ENCODE peak calls at places on chromosomes 7 and 10, in six cellular contexts. One of them, this sample, is unnamed. For H3K4me1, the result is how much of the 10 kb centered on the place peaks cover.

GRCh38 chr10:127535802-127536515 is 13.2 kb upstream of the NPS start:
- DNase-seq in A549: no peak
- DNase-seq in CD8-positive, alpha-beta memory T cell: no peak
- DNase-seq in upper lobe of right lung: no peak
- DNase-seq in neuronal stem cell: no peak
- DNase-seq in heart right ventricle: no peak
- DNase-seq in this sample: no peak

GRCh38 chr10:73263948-73264347 is 11.5 kb upstream of the MRPS16 start:
- DNase-seq in A549: peak
- DNase-seq in CD8-positive, alpha-beta memory T cell: no peak
- DNase-seq in upper lobe of right lung: no peak
- DNase-seq in neuronal stem cell: no peak
- DNase-seq in heart right ventricle: no peak
- DNase-seq in this sample: no peak

GRCh38 chr10:103692421-103693069 is 162.8 kb downstream of the SH3PXD2A start:
- DNase-seq in A549: no peak
- DNase-seq in CD8-positive, alpha-beta memory T cell: no peak
- DNase-seq in upper lobe of right lung: no peak
- DNase-seq in neuronal stem cell: no peak
- DNase-seq in heart right ventricle: no peak
- DNase-seq in this sample: no peak

GRCh38 chr10:115093286-115093775 is at the start of gene ATRNL1:
- DNase-seq in A549: peak
- DNase-seq in CD8-positive, alpha-beta memory T cell: no peak
- DNase-seq in upper lobe of right lung: peak
- DNase-seq in neuronal stem cell: peak
- DNase-seq in heart right ventricle: peak
- DNase-seq in this sample: peak

GRCh38 chr7:21587139-21587773 is 44.4 kb downstream of the DNAH11 start:
- DNase-seq in A549: no peak
- DNase-seq in CD8-positive, alpha-beta memory T cell: no peak
- DNase-seq in upper lobe of right lung: no peak
- DNase-seq in neuronal stem cell: no peak
- DNase-seq in heart right ventricle: no peak
- DNase-seq in this sample: no peak

GRCh38 chr7:128830231-128831177 is at the start of gene FLNC:
- DNase-seq in A549: no peak
- DNase-seq in CD8-positive, alpha-beta memory T cell: peak
- DNase-seq in upper lobe of right lung: peak
- DNase-seq in neuronal stem cell: no peak
- DNase-seq in heart right ventricle: peak
- DNase-seq in this sample: peak

GRCh38 chr10:4546931-4547330 is 279.1 kb upstream of the AKR1E2 start:
- DNase-seq in A549: no peak
- DNase-seq in CD8-positive, alpha-beta memory T cell: no peak
- DNase-seq in upper lobe of right lung: no peak
- DNase-seq in neuronal stem cell: no peak
- DNase-seq in heart right ventricle: no peak
- DNase-seq in this sample: no peak

GRCh38 chr7:46291601-46292150 is 370.6 kb upstream of the IGFBP3 start:
- DNase-seq in A549: no peak
- DNase-seq in CD8-positive, alpha-beta memory T cell: no peak
- DNase-seq in upper lobe of right lung: no peak
- DNase-seq in neuronal stem cell: no peak
- DNase-seq in heart right ventricle: no peak
- DNase-seq in this sample: peak

GRCh38 chr7:81161459-81162075 is 242.7 kb upstream of the SEMA3C start:
- DNase-seq in A549: peak
- DNase-seq in CD8-positive, alpha-beta memory T cell: no peak
- DNase-seq in upper lobe of right lung: no peak
- DNase-seq in neuronal stem cell: no peak
- DNase-seq in heart right ventricle: no peak
- DNase-seq in this sample: peak

GRCh38 chr10:66180651-66181318 is 745.1 kb upstream of the LRRTM3 start:
- DNase-seq in A549: peak
- DNase-seq in CD8-positive, alpha-beta memory T cell: peak
- DNase-seq in upper lobe of right lung: no peak
- DNase-seq in neuronal stem cell: peak
- DNase-seq in heart right ventricle: peak
- DNase-seq in this sample: peak

DNA sequence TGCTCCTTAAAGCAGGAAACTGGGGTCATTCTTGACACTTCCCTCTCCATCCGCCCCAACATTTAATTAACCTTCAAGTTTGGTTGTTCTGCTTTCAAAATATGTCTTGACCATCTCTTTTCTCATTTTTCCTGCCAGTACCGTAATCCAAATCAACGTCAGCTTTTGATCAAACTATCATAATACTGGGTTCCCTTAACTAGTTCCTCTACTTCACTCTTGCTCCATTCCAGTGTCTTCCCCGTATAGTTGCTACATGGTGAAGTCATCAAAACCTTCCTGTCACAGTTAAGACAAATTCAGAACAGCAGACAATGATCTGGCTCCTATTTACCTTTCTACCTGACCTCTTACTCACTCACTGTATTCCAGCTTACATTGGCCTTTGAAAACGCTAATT is 6.6 kb upstream of the KLF14 start:
- DNase-seq in A549: no peak
- DNase-seq in CD8-positive, alpha-beta memory T cell: no peak
- DNase-seq in upper lobe of right lung: no peak
- DNase-seq in neuronal stem cell: no peak
- DNase-seq in heart right ventricle: no peak
- DNase-seq in this sample: no peak
- H3K27ac ChIP-seq in A549: no peak
- H3K27ac ChIP-seq in CD8-positive, alpha-beta memory T cell: no peak
- H3K27ac ChIP-seq in upper lobe of right lung: no peak
- H3K27ac ChIP-seq in neuronal stem cell: no peak
- H3K27ac ChIP-seq in heart right ventricle: no peak
- H3K27ac ChIP-seq in this sample: no peak

DNA sequence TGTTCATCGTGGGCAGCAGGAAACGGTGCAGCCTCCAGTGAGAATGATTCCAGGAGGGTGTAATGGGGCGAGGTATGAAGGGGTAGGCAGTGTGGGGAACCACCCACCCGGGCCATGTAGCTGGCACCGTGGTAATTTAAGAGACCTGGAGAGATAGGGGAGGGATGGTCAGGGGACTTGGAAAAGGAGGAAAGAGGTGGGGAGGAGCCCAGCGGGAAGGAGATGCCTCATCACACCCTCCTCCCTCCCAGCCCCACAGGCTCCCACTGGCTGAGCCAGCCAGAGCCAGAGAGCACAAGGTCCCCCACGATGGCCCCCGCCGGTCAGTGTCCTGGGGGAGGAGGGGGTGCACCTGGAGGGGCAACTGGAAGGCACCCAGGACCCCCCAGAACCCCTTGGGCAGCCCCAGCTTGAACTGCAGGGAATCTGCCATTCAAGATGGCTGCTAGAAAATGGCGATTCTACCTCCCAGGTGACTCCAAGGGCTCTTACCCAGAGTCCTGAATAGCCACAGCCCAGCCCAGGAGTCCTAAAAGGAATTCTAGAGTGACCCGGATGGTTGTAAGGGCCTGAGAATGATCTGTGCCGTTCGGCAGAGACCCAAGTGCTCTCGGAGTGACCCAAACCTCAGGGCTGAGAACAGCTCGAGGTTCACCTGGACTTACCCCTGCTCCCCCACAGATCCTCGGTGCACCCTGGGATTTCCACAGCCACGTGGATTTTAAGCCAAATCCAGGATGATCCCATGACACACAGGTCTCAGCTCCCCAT is 28.8 kb downstream of the CALML3 start:
- DNase-seq in A549: no peak
- DNase-seq in CD8-positive, alpha-beta memory T cell: no peak
- DNase-seq in upper lobe of right lung: peak
- DNase-seq in neuronal stem cell: no peak
- DNase-seq in heart right ventricle: no peak
- DNase-seq in this sample: peak
- H3K4me1 ChIP-seq in A549: under half
- H3K4me1 ChIP-seq in CD8-positive, alpha-beta memory T cell: under half
- H3K4me1 ChIP-seq in upper lobe of right lung: under half
- H3K4me1 ChIP-seq in neuronal stem cell: under half
- H3K4me1 ChIP-seq in heart right ventricle: under half
- H3K4me1 ChIP-seq in this sample: under half

DNA sequence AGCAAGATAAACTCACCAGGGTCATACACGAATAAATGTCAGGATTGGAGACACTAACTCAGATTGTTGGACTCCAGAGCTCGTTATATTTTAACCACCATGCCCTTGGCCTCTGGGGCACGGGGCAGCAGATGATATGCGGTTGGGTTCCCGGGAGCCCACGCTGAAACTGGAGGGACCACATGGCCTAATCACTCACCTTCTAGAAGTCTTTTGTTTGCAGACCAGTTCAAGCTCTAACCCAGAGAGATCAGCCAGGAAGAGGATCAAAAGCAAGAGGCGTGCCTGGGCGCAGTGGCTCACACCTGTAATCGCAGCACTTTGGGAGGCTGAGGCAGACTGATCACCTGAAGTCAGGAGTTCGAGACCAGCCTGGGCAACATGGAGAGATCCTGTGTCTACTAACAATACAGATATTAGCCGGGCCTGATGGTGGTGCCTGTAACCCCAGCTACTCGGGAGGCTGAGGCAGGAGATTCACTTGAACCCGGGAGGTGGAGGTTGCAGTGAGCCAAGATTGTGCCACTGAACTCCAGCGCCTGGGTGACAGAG is 42.6 kb upstream of the ECHDC3 start:
- DNase-seq in A549: no peak
- DNase-seq in CD8-positive, alpha-beta memory T cell: no peak
- DNase-seq in upper lobe of right lung: no peak
- DNase-seq in neuronal stem cell: no peak
- DNase-seq in heart right ventricle: no peak
- DNase-seq in this sample: no peak
- H3K27ac ChIP-seq in A549: no peak
- H3K27ac ChIP-seq in CD8-positive, alpha-beta memory T cell: no peak
- H3K27ac ChIP-seq in upper lobe of right lung: no peak
- H3K27ac ChIP-seq in neuronal stem cell: no peak
- H3K27ac ChIP-seq in heart right ventricle: no peak
- H3K27ac ChIP-seq in this sample: no peak

GRCh38 chr10:79403441-79404230 is 41.8 kb downstream of the ZCCHC24 start:
- DNase-seq in A549: no peak
- DNase-seq in CD8-positive, alpha-beta memory T cell: no peak
- DNase-seq in upper lobe of right lung: peak
- DNase-seq in neuronal stem cell: peak
- DNase-seq in heart right ventricle: peak
- DNase-seq in this sample: peak
- H3K4me1 ChIP-seq in A549: under half
- H3K4me1 ChIP-seq in CD8-positive, alpha-beta memory T cell: under half
- H3K4me1 ChIP-seq in upper lobe of right lung: half or more
- H3K4me1 ChIP-seq in neuronal stem cell: under half
- H3K4me1 ChIP-seq in heart right ventricle: under half
- H3K4me1 ChIP-seq in this sample: half or more

DNA sequence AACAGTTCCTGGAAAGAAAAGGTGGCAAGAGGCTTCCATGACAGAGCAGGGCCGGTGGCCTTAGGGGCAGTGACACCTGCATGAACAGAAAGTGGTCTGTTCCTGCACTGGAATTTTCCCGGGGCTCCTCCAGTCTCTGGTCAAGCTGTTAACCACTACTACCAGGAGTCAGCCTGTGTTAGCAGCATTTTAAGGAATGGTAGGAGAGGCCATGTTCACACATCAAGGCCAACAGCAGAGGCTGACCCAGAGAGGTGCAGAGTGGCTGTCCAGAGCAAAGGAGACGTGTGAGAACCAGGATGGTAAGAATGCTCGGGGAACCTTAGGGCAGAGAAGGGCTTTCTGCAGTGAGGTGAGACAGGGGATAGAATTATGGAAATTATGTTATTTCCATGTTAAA is 8.5 kb downstream of the H2BK1 start:
- DNase-seq in A549: no peak
- DNase-seq in CD8-positive, alpha-beta memory T cell: no peak
- DNase-seq in upper lobe of right lung: no peak
- DNase-seq in neuronal stem cell: no peak
- DNase-seq in heart right ventricle: no peak
- DNase-seq in this sample: peak
- H3K27ac ChIP-seq in A549: no peak
- H3K27ac ChIP-seq in CD8-positive, alpha-beta memory T cell: no peak
- H3K27ac ChIP-seq in upper lobe of right lung: no peak
- H3K27ac ChIP-seq in neuronal stem cell: no peak
- H3K27ac ChIP-seq in heart right ventricle: no peak
- H3K27ac ChIP-seq in this sample: no peak

DNA sequence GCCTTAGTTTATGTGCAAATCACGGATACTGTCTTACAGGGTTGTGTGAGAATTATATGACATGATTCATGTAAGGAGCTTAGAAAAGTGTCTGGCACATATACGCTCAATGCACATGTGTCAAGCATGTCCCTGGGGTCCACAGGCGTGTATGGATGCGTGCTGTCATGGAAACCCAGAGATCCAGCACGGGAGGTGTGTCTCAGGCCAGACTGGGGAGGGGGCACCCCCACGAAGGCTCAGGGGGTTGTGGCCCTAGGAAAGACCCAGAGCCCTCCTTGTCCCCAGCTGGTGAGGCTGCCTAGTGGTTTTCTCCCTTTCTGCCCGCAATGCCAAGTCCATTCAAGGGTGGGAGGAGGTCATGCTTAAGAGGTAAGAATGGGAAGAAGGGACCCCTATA is 9.1 kb downstream of the BTBD16 start:
- DNase-seq in A549: no peak
- DNase-seq in CD8-positive, alpha-beta memory T cell: no peak
- DNase-seq in upper lobe of right lung: no peak
- DNase-seq in neuronal stem cell: no peak
- DNase-seq in heart right ventricle: no peak
- DNase-seq in this sample: no peak
- H3K4me1 ChIP-seq in A549: under half
- H3K4me1 ChIP-seq in CD8-positive, alpha-beta memory T cell: under half
- H3K4me1 ChIP-seq in upper lobe of right lung: under half
- H3K4me1 ChIP-seq in neuronal stem cell: under half
- H3K4me1 ChIP-seq in heart right ventricle: under half
- H3K4me1 ChIP-seq in this sample: under half